ENCODE peak calls at places on chromosomes 6 and 20, in four cellular contexts. One of them, this sample, is unnamed.

GRCh38 chr20:24332956-24333355 is 136.5 kb upstream of the SYNDIG1 start:
- DNase-seq in A549: no peak
- DNase-seq in heart left ventricle: no peak
- DNase-seq in transverse colon: no peak
- DNase-seq in this sample: no peak

GRCh38 chr6:166286831-166287271 is 21.3 kb downstream of the PRR18 start:
- DNase-seq in A549: no peak
- DNase-seq in heart left ventricle: no peak
- DNase-seq in transverse colon: no peak
- DNase-seq in this sample: no peak

GRCh38 chr6:130282234-130282995 is 59.7 kb upstream of the SAMD3 start:
- DNase-seq in A549: no peak
- DNase-seq in heart left ventricle: no peak
- DNase-seq in transverse colon: no peak
- DNase-seq in this sample: peak

GRCh38 chr6:170180671-170181337 is 110.1 kb downstream of the DLL1 start:
- DNase-seq in A549: no peak
- DNase-seq in heart left ventricle: no peak
- DNase-seq in transverse colon: no peak
- DNase-seq in this sample: no peak

GRCh38 chr6:169853196-169854082 is 102.0 kb downstream of the ERMARD start:
- DNase-seq in A549: no peak
- DNase-seq in heart left ventricle: no peak
- DNase-seq in transverse colon: no peak
- DNase-seq in this sample: no peak

GRCh38 chr20:24275946-24276705 is 193.3 kb upstream of the SYNDIG1 start:
- DNase-seq in A549: no peak
- DNase-seq in heart left ventricle: no peak
- DNase-seq in transverse colon: no peak
- DNase-seq in this sample: no peak

GRCh38 chr6:127102299-127102698 is 16.2 kb upstream of the RSPO3 start:
- DNase-seq in A549: peak
- DNase-seq in heart left ventricle: no peak
- DNase-seq in transverse colon: no peak
- DNase-seq in this sample: no peak

GRCh38 chr6:65113581-65113980 is 593.4 kb downstream of the EYS start:
- DNase-seq in A549: no peak
- DNase-seq in heart left ventricle: no peak
- DNase-seq in transverse colon: no peak
- DNase-seq in this sample: no peak

GRCh38 chr6:72324591-72324990 is 297.3 kb upstream of the KCNQ5 start:
- DNase-seq in A549: no peak
- DNase-seq in heart left ventricle: no peak
- DNase-seq in transverse colon: no peak
- DNase-seq in this sample: no peak

GRCh38 chr20:16518068-16518783 is 55.0 kb downstream of the KIF16B start:
- DNase-seq in A549: peak
- DNase-seq in heart left ventricle: no peak
- DNase-seq in transverse colon: peak
- DNase-seq in this sample: peak

GRCh38 chr20:3786126-3786484 is 435 bp downstream of the CENPB start:
- DNase-seq in A549: peak
- DNase-seq in heart left ventricle: peak
- DNase-seq in transverse colon: peak
- DNase-seq in this sample: peak

GRCh38 chr6:79635179-79635578 is 4.0 kb downstream of the SH3BGRL2 start:
- DNase-seq in A549: no peak
- DNase-seq in heart left ventricle: no peak
- DNase-seq in transverse colon: no peak
- DNase-seq in this sample: no peak

GRCh38 chr20:42024653-42025052 is 406.5 kb upstream of the CHD6 start:
- DNase-seq in A549: no peak
- DNase-seq in heart left ventricle: no peak
- DNase-seq in transverse colon: no peak
- DNase-seq in this sample: peak

GRCh38 chr6:114364295-114364694 is 21.5 kb upstream of the HS3ST5 start:
- DNase-seq in A549: peak
- DNase-seq in heart left ventricle: no peak
- DNase-seq in transverse colon: no peak
- DNase-seq in this sample: no peak

GRCh38 chr6:103122766-103123601 is 1729.5 kb downstream of the GRIK2 start:
- DNase-seq in A549: peak
- DNase-seq in heart left ventricle: no peak
- DNase-seq in transverse colon: peak
- DNase-seq in this sample: peak

GRCh38 chr20:58218665-58219341 is 9.7 kb downstream of the ANKRD60 start:
- DNase-seq in A549: no peak
- DNase-seq in heart left ventricle: no peak
- DNase-seq in transverse colon: no peak
- DNase-seq in this sample: no peak

GRCh38 chr6:13673825-13674444 is 37.7 kb downstream of the RANBP9 start:
- DNase-seq in A549: no peak
- DNase-seq in heart left ventricle: no peak
- DNase-seq in transverse colon: no peak
- DNase-seq in this sample: no peak

GRCh38 chr6:13673368-13673767 is 38.3 kb downstream of the RANBP9 start:
- DNase-seq in A549: no peak
- DNase-seq in heart left ventricle: no peak
- DNase-seq in transverse colon: no peak
- DNase-seq in this sample: no peak

GRCh38 chr6:13676551-13677156 is 35.0 kb downstream of the RANBP9 start:
- DNase-seq in A549: no peak
- DNase-seq in heart left ventricle: no peak
- DNase-seq in transverse colon: no peak
- DNase-seq in this sample: no peak

GRCh38 chr6:13672904-13673303 is 38.7 kb downstream of the RANBP9 start:
- DNase-seq in A549: no peak
- DNase-seq in heart left ventricle: no peak
- DNase-seq in transverse colon: no peak
- DNase-seq in this sample: no peak

DNA sequence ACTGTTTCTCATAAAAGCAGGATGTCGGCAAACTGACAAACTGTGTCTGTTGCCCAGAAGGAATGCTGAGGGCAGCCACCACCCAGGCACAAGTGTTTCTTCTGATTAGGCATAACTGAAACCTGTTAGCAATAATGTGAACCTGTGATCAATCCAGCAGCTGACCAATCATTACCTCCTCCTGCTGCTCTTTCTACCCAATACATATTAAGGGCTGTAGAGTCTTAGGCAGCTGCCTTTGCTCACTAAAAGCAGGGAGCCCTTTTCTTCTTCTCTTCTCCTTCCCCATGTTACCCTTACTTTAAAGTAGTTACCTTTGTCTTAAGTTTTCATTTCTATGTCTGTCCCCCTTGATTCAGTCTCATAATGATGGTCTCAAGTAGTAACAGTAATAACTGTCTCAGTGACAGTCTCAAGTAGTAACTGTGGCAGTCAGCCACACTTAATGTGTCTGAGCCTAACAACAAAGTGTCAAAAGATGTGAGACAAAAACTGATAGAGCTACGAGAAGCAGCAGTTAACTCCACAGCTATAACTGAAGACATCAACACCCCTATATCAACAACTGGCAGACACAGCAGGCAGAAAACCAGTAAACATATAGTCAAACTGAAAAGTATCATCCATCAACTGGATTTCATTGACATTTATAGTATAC is 37.0 kb downstream of the RANBP9 start:
- DNase-seq in A549: no peak
- DNase-seq in heart left ventricle: no peak
- DNase-seq in transverse colon: no peak
- DNase-seq in this sample: no peak
- TF ChIP-seq POLR2A in A549: no peak
- TF ChIP-seq POLR2A in heart left ventricle: no peak
- TF ChIP-seq POLR2A in transverse colon: no peak
- TF ChIP-seq POLR2A in this sample: no peak

GRCh38 chr20:31652917-31653385 is 15.2 kb downstream of the COX4I2 start:
- DNase-seq in A549: no peak
- DNase-seq in heart left ventricle: no peak
- DNase-seq in transverse colon: no peak
- DNase-seq in this sample: no peak
- H3K4me3 ChIP-seq in A549: no peak
- H3K4me3 ChIP-seq in heart left ventricle: no peak
- H3K4me3 ChIP-seq in transverse colon: no peak
- H3K4me3 ChIP-seq in this sample: no peak

GRCh38 chr20:36848677-36849076 is 27.3 kb upstream of the TLDC2 start:
- DNase-seq in A549: no peak
- DNase-seq in heart left ventricle: no peak
- DNase-seq in transverse colon: no peak
- DNase-seq in this sample: no peak

GRCh38 chr20:36848078-36848660 is 27.8 kb upstream of the TLDC2 start:
- DNase-seq in A549: peak
- DNase-seq in heart left ventricle: peak
- DNase-seq in transverse colon: no peak
- DNase-seq in this sample: no peak

GRCh38 chr20:36847710-36848040 is 28.3 kb upstream of the TLDC2 start:
- DNase-seq in A549: no peak
- DNase-seq in heart left ventricle: no peak
- DNase-seq in transverse colon: no peak
- DNase-seq in this sample: no peak

GRCh38 chr20:36845288-36845969 is 30.5 kb upstream of the TLDC2 start:
- DNase-seq in A549: no peak
- DNase-seq in heart left ventricle: no peak
- DNase-seq in transverse colon: no peak
- DNase-seq in this sample: no peak

DNA sequence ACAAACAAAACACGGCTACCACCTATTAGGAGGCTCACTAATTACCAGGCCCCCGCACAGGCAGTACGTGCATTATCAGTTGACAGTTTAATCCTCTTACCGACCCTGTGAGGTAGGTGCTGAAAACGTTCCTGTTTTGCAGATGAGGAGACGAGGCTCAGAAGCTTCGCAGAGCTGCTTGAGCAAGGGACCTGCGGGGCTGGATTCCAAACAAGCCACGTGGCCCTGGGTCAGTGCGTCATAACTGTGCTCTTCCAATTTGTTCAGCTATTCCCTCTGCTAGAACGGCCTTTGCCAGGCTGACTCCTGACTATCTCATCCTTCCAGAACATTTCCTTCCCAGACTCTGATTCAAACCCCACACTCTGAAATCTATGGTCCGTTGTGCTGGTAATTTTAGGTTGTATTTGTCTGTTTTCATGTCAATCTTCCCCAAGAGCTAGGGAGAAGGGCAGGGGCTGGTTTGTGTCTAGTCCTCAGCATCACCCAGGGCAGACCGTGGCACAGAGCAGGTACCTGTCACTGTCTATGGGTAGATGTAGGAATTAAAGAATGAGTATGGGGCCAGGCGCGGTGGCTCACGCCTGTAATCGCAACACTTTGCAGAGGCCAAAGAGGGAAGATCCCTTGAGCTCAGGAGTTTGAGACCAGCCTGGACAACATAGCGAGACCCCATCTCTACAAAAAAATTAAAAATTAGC is 28.8 kb upstream of the TLDC2 start:
- DNase-seq in A549: no peak
- DNase-seq in heart left ventricle: peak
- DNase-seq in transverse colon: peak
- DNase-seq in this sample: peak
- TF ChIP-seq POLR2A in A549: no peak
- TF ChIP-seq POLR2A in heart left ventricle: no peak
- TF ChIP-seq POLR2A in transverse colon: no peak
- TF ChIP-seq POLR2A in this sample: no peak

GRCh38 chr20:22773326-22773725 is 189.0 kb upstream of the FOXA2 start:
- DNase-seq in A549: peak
- DNase-seq in heart left ventricle: no peak
- DNase-seq in transverse colon: no peak
- DNase-seq in this sample: no peak

GRCh38 chr20:22776369-22776768 is 192.0 kb upstream of the FOXA2 start:
- DNase-seq in A549: peak
- DNase-seq in heart left ventricle: no peak
- DNase-seq in transverse colon: no peak
- DNase-seq in this sample: no peak

GRCh38 chr20:22771706-22772105 is 187.3 kb upstream of the FOXA2 start:
- DNase-seq in A549: no peak
- DNase-seq in heart left ventricle: no peak
- DNase-seq in transverse colon: no peak
- DNase-seq in this sample: no peak

GRCh38 chr20:22775256-22775655 is 190.9 kb upstream of the FOXA2 start:
- DNase-seq in A549: no peak
- DNase-seq in heart left ventricle: no peak
- DNase-seq in transverse colon: no peak
- DNase-seq in this sample: no peak

DNA sequence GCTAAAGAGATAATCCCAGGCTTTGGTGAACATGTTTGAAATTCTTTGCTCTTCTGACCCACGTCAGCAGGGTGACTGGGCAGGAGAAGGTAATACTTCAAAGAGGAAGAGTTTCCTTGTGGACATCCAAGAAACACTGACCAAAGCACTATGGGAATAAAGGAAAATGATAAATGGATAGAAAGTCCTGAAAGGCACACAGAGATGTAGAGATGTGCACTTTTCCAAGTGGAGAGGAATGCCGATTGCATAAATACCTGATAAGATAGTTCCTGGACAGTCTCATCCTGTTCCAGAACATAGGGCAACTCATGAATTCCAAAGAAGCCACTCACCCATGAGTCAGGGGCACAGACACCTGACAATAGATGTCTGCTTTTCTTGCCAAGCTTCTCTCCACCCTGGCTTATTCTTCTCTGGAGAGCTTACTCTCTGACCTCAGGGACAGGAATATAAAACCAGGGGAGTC is 191.3 kb upstream of the FOXA2 start:
- DNase-seq in A549: peak
- DNase-seq in heart left ventricle: no peak
- DNase-seq in transverse colon: no peak
- DNase-seq in this sample: no peak
- H3K4me3 ChIP-seq in A549: no peak
- H3K4me3 ChIP-seq in heart left ventricle: no peak
- H3K4me3 ChIP-seq in transverse colon: no peak
- H3K4me3 ChIP-seq in this sample: no peak

This sample was measured in testis.